ENCODE peak calls at places on chromosome 18, in nine cellular contexts. I is Karpas-422; C is PC-3; J is psoas muscle; S is adrenal gland; A is suprapubic skin; L is GM23248; G is CD8-positive, alpha-beta memory T cell; X is tibial artery. V is an unnamed sample. For H3K36me3, the result is how much of the 10 kb centered on the place peaks cover.

GRCh38 chr18:32422185-32422584 is 48.5 kb downstream of the GAREM1 start:
- DNase-seq in I (no peak), C (no peak), J (no peak), S (no peak), A (no peak), L (no peak), G (no peak), X (no peak), V (no peak)

GRCh38 chr18:9943311-9943710 is 29.5 kb downstream of the VAPA start:
- DNase-seq in I (no peak), C (no peak), J (no peak), S (no peak), A (no peak), L (no peak), G (no peak), X (no peak), V (no peak)

GRCh38 chr18:28002841-28003240 is 174.1 kb downstream of the CDH2 start:
- DNase-seq in I (no peak), C (no peak), J (no peak), S (no peak), A (no peak), L (peak), G (no peak), X (no peak), V (no peak)

GRCh38 chr18:3449702-3450357 is at the start of gene TGIF1:
- DNase-seq in I (peak), C (peak), J (peak), S (peak), A (no peak), L (peak), G (peak), X (peak), V (peak)

GRCh38 chr18:31977270-31977872 is 34.4 kb upstream of the TRAPPC8 start:
- DNase-seq in I (peak), C (peak), J (no peak), S (peak), A (no peak), L (peak), G (no peak), X (no peak), V (no peak)

GRCh38 chr18:68448736-68449135 is 266.2 kb downstream of the TMX3 start:
- DNase-seq in I (no peak), C (peak), J (no peak), S (no peak), A (no peak), L (peak), G (no peak), X (no peak), V (no peak)

GRCh38 chr18:79928563-79928960 is 22.9 kb downstream of the SLC66A2 start:
- DNase-seq in I (no peak), C (no peak), J (peak), S (no peak), A (peak), L (no peak), G (no peak), X (peak), V (no peak)

GRCh38 chr18:58057291-58057965 is 13.4 kb downstream of the NEDD4L start:
- DNase-seq in I (no peak), C (no peak), J (no peak), S (no peak), A (no peak), L (no peak), G (no peak), X (no peak), V (no peak)

GRCh38 chr18:79853993-79854364 is 56.2 kb downstream of the KCNG2 start:
- DNase-seq in I (no peak), C (no peak), J (peak), S (no peak), A (no peak), L (no peak), G (no peak), X (no peak), V (no peak)

GRCh38 chr18:1663879-1664705 is 759.4 kb downstream of the ADCYAP1 start:
- DNase-seq in I (peak), C (peak), J (peak), S (peak), A (no peak), L (peak), G (no peak), X (peak), V (peak)

GRCh38 chr18:36073676-36074075 is 6.3 kb upstream of the RPRD1A start:
- DNase-seq in I (no peak), C (no peak), J (no peak), S (no peak), A (no peak), L (no peak), G (no peak), X (no peak), V (no peak)

GRCh38 chr18:36078751-36079529 is 11.6 kb upstream of the RPRD1A start:
- DNase-seq in I (no peak), C (no peak), J (no peak), S (no peak), A (no peak), L (peak), G (no peak), X (no peak), V (no peak)

GRCh38 chr18:36075862-36076587 is 8.7 kb upstream of the RPRD1A start:
- DNase-seq in I (no peak), C (peak), J (no peak), S (no peak), A (no peak), L (peak), G (no peak), X (no peak), V (no peak)

GRCh38 chr18:36074435-36074834 is 7.1 kb upstream of the RPRD1A start:
- DNase-seq in I (no peak), C (no peak), J (no peak), S (no peak), A (no peak), L (no peak), G (no peak), X (no peak), V (no peak)
- H3K27ac ChIP-seq in I (no peak), C (no peak), J (no peak), S (no peak), A (no peak), L (no peak), G (no peak), X (no peak), V (no peak)

DNA sequence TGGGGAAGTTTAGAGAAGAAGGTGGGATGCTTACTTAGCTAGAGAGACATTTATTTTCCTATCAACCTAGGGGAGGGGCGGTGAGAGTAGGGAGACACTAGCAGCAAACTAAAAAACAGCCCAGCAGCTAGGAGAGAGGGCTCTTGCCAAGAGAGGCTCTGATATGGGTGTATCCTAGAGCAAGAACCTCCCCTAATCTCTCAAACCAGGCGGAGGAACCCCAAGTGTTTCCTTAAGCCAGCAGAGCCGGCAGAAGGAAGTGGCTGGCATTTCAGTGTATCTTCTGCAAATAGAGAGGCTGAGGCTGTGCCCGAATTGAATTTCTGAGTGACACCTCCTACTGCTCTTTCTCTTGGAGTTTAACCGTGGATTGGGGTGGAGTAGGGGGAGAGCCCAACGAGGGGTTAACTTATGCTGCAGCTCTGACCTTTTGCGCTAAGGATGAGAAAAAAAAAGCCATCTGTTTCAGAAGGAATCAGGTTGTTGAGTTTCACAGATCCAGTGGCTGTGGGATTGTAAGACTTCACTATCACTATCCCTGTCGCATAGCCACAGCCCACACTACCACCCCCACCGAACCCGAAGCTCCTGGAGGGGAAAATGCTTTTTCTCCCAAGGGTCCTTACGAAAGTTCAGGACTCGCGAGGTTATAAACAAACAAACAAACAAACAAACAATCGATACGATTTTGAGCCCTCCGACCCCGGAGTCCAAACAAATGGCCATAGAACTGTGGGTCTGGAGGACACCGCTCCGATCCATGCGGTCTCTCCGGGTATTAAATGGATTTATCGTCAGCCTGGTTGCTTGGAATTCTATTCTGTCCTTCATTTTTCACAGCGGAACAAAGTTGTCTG is 1.3 kb downstream of the ST8SIA5 start:
- DNase-seq in I (no peak), C (no peak), J (no peak), S (no peak), A (no peak), L (no peak), G (no peak), X (no peak), V (no peak)
- H3K4me3 ChIP-seq in I (no peak), C (no peak), J (peak), S (no peak), A (peak), L (no peak), G (no peak), X (peak), V (no peak)

GRCh38 chr18:12342661-12343060 is 34.4 kb downstream of the AFG3L2 start:
- DNase-seq in I (no peak), C (no peak), J (no peak), S (no peak), A (no peak), L (no peak), G (no peak), X (no peak), V (no peak)

GRCh38 chr18:12352188-12352587 is 24.8 kb downstream of the AFG3L2 start:
- DNase-seq in I (no peak), C (no peak), J (no peak), S (no peak), A (no peak), L (no peak), G (no peak), X (no peak), V (no peak)

GRCh38 chr18:12346240-12346565 is 30.8 kb downstream of the AFG3L2 start:
- DNase-seq in I (no peak), C (no peak), J (no peak), S (no peak), A (no peak), L (no peak), G (no peak), X (no peak), V (no peak)

GRCh38 chr18:12345491-12346239 is 31.4 kb downstream of the AFG3L2 start:
- DNase-seq in I (no peak), C (peak), J (no peak), S (no peak), A (no peak), L (no peak), G (no peak), X (no peak), V (no peak)

GRCh38 chr18:12347895-12348294 is 29.1 kb downstream of the AFG3L2 start:
- DNase-seq in I (no peak), C (no peak), J (no peak), S (no peak), A (no peak), L (no peak), G (no peak), X (no peak), V (no peak)
- H3K36me3 ChIP-seq in I (half or more), C (under half), J (under half), S (under half), A (half or more), L (half or more), G (under half), X (half or more), V (under half)

DNA sequence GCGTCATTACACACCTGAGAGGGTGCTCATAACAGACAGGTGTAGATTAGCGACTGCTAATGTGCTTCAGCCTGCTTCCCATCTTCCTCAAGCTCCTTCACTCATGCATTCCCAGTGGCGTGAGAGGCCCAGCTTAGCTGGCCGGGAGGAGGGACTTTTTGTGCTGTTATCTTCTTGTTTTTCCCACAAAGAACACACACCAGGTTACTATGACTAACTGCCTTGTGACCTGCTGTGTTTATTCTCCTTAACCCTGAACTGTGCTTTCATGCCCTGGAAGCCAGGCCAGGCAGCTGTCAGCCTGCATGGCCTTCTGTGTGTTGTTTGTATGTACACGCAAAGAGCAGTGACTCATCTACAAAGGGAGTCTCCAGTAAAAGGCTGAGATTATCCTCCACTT is 143.8 kb downstream of the PIEZO2 start:
- DNase-seq in I (no peak), C (peak), J (no peak), S (peak), A (peak), L (peak), G (no peak), X (no peak), V (no peak)
- H3K27ac ChIP-seq in I (no peak), C (no peak), J (no peak), S (no peak), A (no peak), L (no peak), G (no peak), X (no peak), V (no peak)

GRCh38 chr18:37567061-37567993 is 1.7 kb upstream of the CELF4 start:
- DNase-seq in I (no peak), C (no peak), J (no peak), S (no peak), A (no peak), L (peak), G (no peak), X (no peak), V (no peak)
- H3K4me3 ChIP-seq in I (no peak), C (no peak), J (peak), S (no peak), A (peak), L (peak), G (no peak), X (peak), V (peak)

GRCh38 chr18:33746261-33746660 is 168.2 kb downstream of the ASXL3 start:
- DNase-seq in I (no peak), C (no peak), J (no peak), S (no peak), A (no peak), L (no peak), G (no peak), X (no peak), V (no peak)

GRCh38 chr18:33749831-33750230 is 171.8 kb downstream of the ASXL3 start:
- DNase-seq in I (no peak), C (no peak), J (no peak), S (no peak), A (no peak), L (no peak), G (no peak), X (no peak), V (no peak)

GRCh38 chr18:33744032-33744697 is 166.1 kb downstream of the ASXL3 start:
- DNase-seq in I (no peak), C (no peak), J (no peak), S (no peak), A (no peak), L (no peak), G (no peak), X (no peak), V (no peak)

GRCh38 chr18:33745396-33745795 is 167.4 kb downstream of the ASXL3 start:
- DNase-seq in I (no peak), C (no peak), J (no peak), S (no peak), A (no peak), L (no peak), G (no peak), X (no peak), V (no peak)
- H3K36me3 ChIP-seq in I (under half), C (under half), J (under half), S (under half), A (under half), L (under half), G (under half), X (under half), V (under half)

GRCh38 chr18:26981373-26982082 is 116.0 kb upstream of the AQP4 start:
- DNase-seq in I (no peak), C (no peak), J (no peak), S (no peak), A (no peak), L (no peak), G (no peak), X (no peak), V (no peak)
- H3K27ac ChIP-seq in I (no peak), C (no peak), J (no peak), S (no peak), A (no peak), L (no peak), G (no peak), X (no peak), V (no peak)